ENCODE peak calls at places on chromosomes 13 and 19, in seven cellular contexts. J, Y, T, M, R, N and H are unnamed samples.

GRCh38 chr19:57888107-57888493 is 737 bp downstream of the ZNF814 start:
- DNase-seq in J (no peak), Y (no peak), T (no peak), M (peak), R (no peak), N (no peak), H (no peak)

GRCh38 chr19:9995079-9995478 is 15.2 kb downstream of the COL5A3 start:
- DNase-seq in J (no peak), Y (no peak), T (no peak), M (no peak), R (no peak), N (no peak), H (no peak)

GRCh38 chr13:80047406-80047805 is 293.5 kb downstream of the SPRY2 start:
- DNase-seq in J (no peak), Y (peak), T (no peak), M (no peak), R (no peak), N (no peak), H (no peak)

GRCh38 chr13:20547479-20547908 is 19.5 kb upstream of the IFT88 start:
- DNase-seq in J (no peak), Y (no peak), T (no peak), M (no peak), R (no peak), N (no peak), H (no peak)

GRCh38 chr19:45091031-45091918 is 1.7 kb upstream of the PPP1R37 start:
- DNase-seq in J (peak), Y (peak), T (peak), M (peak), R (peak), N (peak), H (peak)

GRCh38 chr13:72293206-72293605 is 426.2 kb upstream of the DACH1 start:
- DNase-seq in J (no peak), Y (peak), T (no peak), M (peak), R (no peak), N (no peak), H (no peak)

GRCh38 chr13:66430266-66430665 is 799.9 kb downstream of the PCDH9 start:
- DNase-seq in J (no peak), Y (no peak), T (no peak), M (no peak), R (no peak), N (no peak), H (no peak)

GRCh38 chr13:41345921-41346589 is 35.0 kb downstream of the NAA16 start:
- DNase-seq in J (no peak), Y (peak), T (no peak), M (no peak), R (no peak), N (no peak), H (no peak)

GRCh38 chr13:93080587-93080986 is 146.0 kb upstream of the GPC6 start:
- DNase-seq in J (no peak), Y (peak), T (no peak), M (peak), R (no peak), N (no peak), H (no peak)

GRCh38 chr13:98157188-98157587 is 14.3 kb downstream of the FARP1 start:
- DNase-seq in J (no peak), Y (no peak), T (no peak), M (no peak), R (no peak), N (no peak), H (no peak)

GRCh38 chr19:40506099-40506498 is 39.3 kb downstream of the SPTBN4 start:
- DNase-seq in J (no peak), Y (no peak), T (no peak), M (no peak), R (no peak), N (no peak), H (no peak)

GRCh38 chr13:100280681-100281080 is 191.8 kb downstream of the PCCA start:
- DNase-seq in J (no peak), Y (peak), T (no peak), M (peak), R (no peak), N (no peak), H (no peak)

GRCh38 chr13:48125794-48126228 is 30.9 kb upstream of the MED4 start:
- DNase-seq in J (peak), Y (peak), T (no peak), M (no peak), R (peak), N (no peak), H (no peak)

GRCh38 chr19:8340341-8341096 is 2.5 kb downstream of the KANK3 start:
- DNase-seq in J (peak), Y (peak), T (no peak), M (no peak), R (no peak), N (peak), H (no peak)

GRCh38 chr13:67134322-67135129 is 95.6 kb downstream of the PCDH9 start:
- DNase-seq in J (no peak), Y (peak), T (no peak), M (no peak), R (no peak), N (no peak), H (no peak)

GRCh38 chr19:13437919-13438618 is 68.2 kb downstream of the CACNA1A start:
- DNase-seq in J (no peak), Y (no peak), T (no peak), M (no peak), R (no peak), N (no peak), H (no peak)

GRCh38 chr19:48859711-48860572 is 8.5 kb downstream of the PLEKHA4 start:
- DNase-seq in J (no peak), Y (no peak), T (peak), M (no peak), R (no peak), N (peak), H (no peak)

GRCh38 chr13:101654916-101655315 is 202.4 kb downstream of the ITGBL1 start:
- DNase-seq in J (no peak), Y (peak), T (no peak), M (peak), R (no peak), N (no peak), H (no peak)

GRCh38 chr13:44176173-44176572 is 197.5 kb upstream of the SERP2 start:
- DNase-seq in J (no peak), Y (no peak), T (no peak), M (no peak), R (no peak), N (no peak), H (no peak)

GRCh38 chr13:67726979-67727378 is 496.8 kb upstream of the PCDH9 start:
- DNase-seq in J (no peak), Y (no peak), T (no peak), M (peak), R (no peak), N (no peak), H (no peak)

GRCh38 chr19:2333027-2333806 is 4.7 kb downstream of the SPPL2B start:
- DNase-seq in J (no peak), Y (no peak), T (peak), M (no peak), R (no peak), N (no peak), H (no peak)

GRCh38 chr13:109870281-109871017 is 84.1 kb upstream of the IRS2 start:
- DNase-seq in J (no peak), Y (no peak), T (no peak), M (no peak), R (no peak), N (no peak), H (no peak)

GRCh38 chr13:60329221-60329983 is 67.6 kb upstream of the TDRD3 start:
- DNase-seq in J (no peak), Y (peak), T (no peak), M (peak), R (no peak), N (peak), H (peak)

GRCh38 chr13:109776575-109776974 is 9.8 kb downstream of the IRS2 start:
- DNase-seq in J (no peak), Y (no peak), T (no peak), M (no peak), R (no peak), N (no peak), H (no peak)

GRCh38 chr13:45879666-45880065 is 28.1 kb upstream of the SIAH3 start:
- DNase-seq in J (peak), Y (no peak), T (no peak), M (peak), R (no peak), N (peak), H (no peak)

GRCh38 chr13:31970237-31970930 is 61.2 kb upstream of the FRY start:
- DNase-seq in J (no peak), Y (peak), T (no peak), M (peak), R (no peak), N (no peak), H (no peak)

GRCh38 chr19:1761528-1762242 is 8.4 kb downstream of the ONECUT3 start:
- DNase-seq in J (no peak), Y (no peak), T (no peak), M (no peak), R (no peak), N (peak), H (no peak)

GRCh38 chr13:113016526-113017295 is 47.7 kb downstream of the MCF2L start:
- DNase-seq in J (no peak), Y (no peak), T (peak), M (no peak), R (no peak), N (no peak), H (no peak)

GRCh38 chr19:4870025-4870700 is 2.7 kb upstream of the PLIN3 start:
- DNase-seq in J (peak), Y (peak), T (peak), M (peak), R (no peak), N (peak), H (no peak)

GRCh38 chr19:43594081-43594697 is 1.7 kb downstream of the IRGQ start:
- DNase-seq in J (no peak), Y (no peak), T (no peak), M (no peak), R (no peak), N (no peak), H (no peak)
- H3K4me3 ChIP-seq in J (no peak), Y (peak), T (peak), M (peak), R (peak), N (no peak), H (peak)

DNA sequence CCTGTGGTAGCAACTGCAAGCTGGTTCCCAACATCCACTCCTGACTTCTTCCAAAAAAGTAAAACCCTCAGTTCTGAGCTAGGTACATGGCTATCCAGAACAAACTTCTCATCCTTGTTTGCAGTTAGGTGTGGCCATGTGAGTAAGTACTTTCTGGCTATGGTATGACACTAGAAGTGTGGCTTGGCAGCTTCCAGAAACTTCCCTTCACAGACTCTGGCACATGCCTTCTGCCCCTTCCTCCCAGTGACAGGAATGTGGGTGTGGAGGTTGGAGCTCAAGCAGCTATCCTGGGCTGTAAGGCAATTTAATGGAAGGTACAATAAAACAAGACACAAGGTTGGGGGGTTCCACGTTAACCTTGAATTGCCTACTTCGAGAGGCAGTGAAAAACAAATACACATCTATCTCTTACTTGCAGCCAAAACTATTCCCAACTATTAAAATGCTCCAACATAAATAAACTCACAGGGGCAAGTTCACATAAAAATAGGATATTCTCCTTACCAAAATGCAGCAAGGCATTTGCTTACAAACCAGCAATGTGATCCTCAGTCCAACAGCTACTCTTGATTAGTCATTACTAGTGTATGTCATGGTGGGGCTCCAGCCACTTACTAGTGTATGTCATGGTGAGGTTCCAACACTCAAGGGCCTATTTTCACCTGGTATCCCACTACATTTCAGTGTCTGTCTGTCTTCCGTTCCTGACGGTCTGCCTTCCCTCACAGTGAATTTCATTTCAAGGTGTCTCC is 3.1 kb downstream of the SMG9 start:
- DNase-seq in J (no peak), Y (no peak), T (no peak), M (peak), R (no peak), N (no peak), H (no peak)
- H3K4me3 ChIP-seq in J (no peak), Y (no peak), T (no peak), M (no peak), R (no peak), N (no peak), H (no peak)

GRCh38 chr19:11423164-11423803 is 4.2 kb upstream of the RGL3 start:
- DNase-seq in J (no peak), Y (no peak), T (no peak), M (no peak), R (no peak), N (peak), H (no peak)

GRCh38 chr19:11420429-11420893 is 1.3 kb upstream of the RGL3 start:
- DNase-seq in J (peak), Y (peak), T (peak), M (no peak), R (peak), N (peak), H (no peak)

GRCh38 chr19:11422163-11423068 is 3.3 kb upstream of the RGL3 start:
- DNase-seq in J (peak), Y (peak), T (peak), M (peak), R (peak), N (peak), H (peak)

GRCh38 chr19:11420894-11421606 is 1.9 kb upstream of the RGL3 start:
- DNase-seq in J (no peak), Y (no peak), T (no peak), M (no peak), R (no peak), N (peak), H (no peak)

GRCh38 chr19:11421607-11422098 is 2.5 kb upstream of the RGL3 start:
- DNase-seq in J (peak), Y (no peak), T (peak), M (peak), R (no peak), N (peak), H (no peak)
- H3K4me3 ChIP-seq in J (no peak), Y (no peak), T (peak), M (no peak), R (peak), N (peak), H (peak)

GRCh38 chr19:39398297-39398864 is 7.2 kb downstream of the MED29 start:
- DNase-seq in J (peak), Y (peak), T (peak), M (peak), R (peak), N (no peak), H (no peak)
- H3K4me3 ChIP-seq in J (no peak), Y (no peak), T (peak), M (no peak), R (no peak), N (no peak), H (peak)

GRCh38 chr19:18711893-18712292 is 28.4 kb downstream of the CRTC1 start:
- DNase-seq in J (no peak), Y (no peak), T (no peak), M (no peak), R (no peak), N (no peak), H (no peak)
- H3K4me3 ChIP-seq in J (no peak), Y (no peak), T (no peak), M (no peak), R (no peak), N (no peak), H (no peak)

DNA sequence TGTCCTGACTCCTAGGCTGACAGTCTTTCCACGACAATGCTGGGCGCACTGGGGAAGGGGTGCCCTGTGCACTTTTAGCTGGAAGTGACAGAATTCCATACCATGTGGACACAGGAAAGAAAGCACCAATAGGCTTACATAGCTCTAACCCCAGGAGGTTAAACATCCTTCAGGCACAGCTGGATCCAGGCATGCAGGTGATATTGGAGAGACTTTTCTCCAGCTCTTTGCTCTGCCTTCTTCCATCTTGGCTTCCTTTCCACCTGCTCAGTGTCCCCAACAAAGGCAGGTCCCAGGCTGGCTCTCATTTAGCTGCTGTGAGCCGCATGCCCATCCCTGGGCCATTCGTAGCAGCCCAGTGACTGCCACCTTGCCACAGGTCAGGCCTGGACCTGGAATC is 61.1 kb upstream of the LDLR start:
- DNase-seq in J (no peak), Y (no peak), T (no peak), M (no peak), R (no peak), N (no peak), H (no peak)
- H3K4me3 ChIP-seq in J (no peak), Y (no peak), T (no peak), M (no peak), R (no peak), N (no peak), H (no peak)